ENCODE peak calls at places on chromosomes 6 and 20, in eight cellular contexts. A, B, C, Q, U, E, Y and V are unnamed samples.

GRCh38 chr20:63772781-63773520 is 33.4 kb downstream of the SLC2A4RG start:
- DNase-seq in A (no peak), B (no peak), C (no peak), Q (no peak), U (no peak), E (no peak), Y (no peak), V (no peak)

GRCh38 chr6:164010446-164011071 is 596.0 kb downstream of the QKI start:
- DNase-seq in A (no peak), B (no peak), C (no peak), Q (no peak), U (no peak), E (no peak), Y (no peak), V (no peak)

GRCh38 chr6:109083657-109084056 is 11.0 kb downstream of the SESN1 start:
- DNase-seq in A (no peak), B (peak; percentile 52), C (no peak), Q (no peak), U (no peak), E (no peak), Y (no peak), V (no peak)

GRCh38 chr6:141484726-141485125 is 648.0 kb upstream of the GJE1 start:
- DNase-seq in A (no peak), B (peak; percentile 87), C (no peak), Q (no peak), U (no peak), E (peak; percentile 19), Y (no peak), V (no peak)

GRCh38 chr20:63957004-63957689 is 931 bp upstream of the UCKL1 start:
- DNase-seq in A (peak; percentile 53), B (peak; percentile 73), C (no peak), Q (peak; percentile 37), U (peak; percentile 66), E (peak; percentile 74), Y (peak; percentile 78), V (peak; percentile 48)

GRCh38 chr6:145789443-145789842 is 25.2 kb downstream of the FBXO30 start:
- DNase-seq in A (no peak), B (no peak), C (no peak), Q (no peak), U (no peak), E (no peak), Y (no peak), V (no peak)

GRCh38 chr20:4545526-4545925 is 176.2 kb upstream of the PRND start:
- DNase-seq in A (no peak), B (no peak), C (no peak), Q (no peak), U (peak; percentile 63), E (no peak), Y (no peak), V (no peak)

GRCh38 chr6:90066715-90067114 is 172.4 kb downstream of the GJA10 start:
- DNase-seq in A (no peak), B (no peak), C (no peak), Q (no peak), U (no peak), E (no peak), Y (no peak), V (no peak)

GRCh38 chr6:109239918-109240321 is 142.3 kb downstream of the CD164 start:
- DNase-seq in A (no peak), B (no peak), C (no peak), Q (no peak), U (no peak), E (no peak), Y (no peak), V (no peak)

GRCh38 chr6:132893772-132894490 is 79.6 kb downstream of the RPS12 start:
- DNase-seq in A (no peak), B (no peak), C (no peak), Q (no peak), U (no peak), E (no peak), Y (no peak), V (no peak)

GRCh38 chr20:35907017-35907685 is 47.2 kb downstream of the SCAND1 start:
- DNase-seq in A (no peak), B (no peak), C (no peak), Q (no peak), U (no peak), E (no peak), Y (no peak), V (no peak)

GRCh38 chr20:37297066-37297736 is 7.7 kb downstream of the MANBAL start:
- DNase-seq in A (no peak), B (no peak), C (no peak), Q (peak; percentile 91), U (peak; percentile 82), E (no peak), Y (no peak), V (no peak)

GRCh38 chr20:61310954-61311353 is 58.9 kb downstream of the CDH4 start:
- DNase-seq in A (no peak), B (no peak), C (no peak), Q (no peak), U (no peak), E (no peak), Y (no peak), V (no peak)

DNA sequence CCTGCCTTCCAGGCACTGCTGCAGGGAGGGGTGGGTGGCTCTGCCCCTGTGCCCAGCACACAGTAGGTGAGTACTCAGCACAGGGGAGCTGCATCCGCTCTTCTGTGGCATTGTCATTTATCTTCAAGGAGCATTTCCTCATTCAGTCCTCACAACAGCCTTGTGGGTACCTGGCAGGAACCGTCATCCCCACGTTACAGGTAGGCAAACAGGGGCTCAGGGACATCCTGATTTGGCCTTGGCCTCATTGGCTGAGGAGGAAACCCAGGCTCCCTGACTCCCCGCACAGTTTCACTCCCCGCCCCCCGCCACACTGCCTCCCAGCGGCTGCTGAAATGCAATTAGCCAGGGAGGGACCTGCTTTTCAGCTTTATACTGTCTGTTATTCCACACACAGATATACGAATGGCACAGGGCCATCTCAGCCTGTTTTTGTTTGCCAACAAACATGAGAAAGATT is 24.3 kb upstream of the PNPLA1 start:
- DNase-seq in A (no peak), B (peak; percentile 63), C (no peak), Q (no peak), U (no peak), E (peak; percentile 27), Y (peak; percentile 62), V (no peak)
- TF ChIP-seq CTCF in A (no peak), B (peak; percentile 88), C (no peak), Q (no peak), U (no peak), E (no peak), Y (no peak), V (no peak)

DNA sequence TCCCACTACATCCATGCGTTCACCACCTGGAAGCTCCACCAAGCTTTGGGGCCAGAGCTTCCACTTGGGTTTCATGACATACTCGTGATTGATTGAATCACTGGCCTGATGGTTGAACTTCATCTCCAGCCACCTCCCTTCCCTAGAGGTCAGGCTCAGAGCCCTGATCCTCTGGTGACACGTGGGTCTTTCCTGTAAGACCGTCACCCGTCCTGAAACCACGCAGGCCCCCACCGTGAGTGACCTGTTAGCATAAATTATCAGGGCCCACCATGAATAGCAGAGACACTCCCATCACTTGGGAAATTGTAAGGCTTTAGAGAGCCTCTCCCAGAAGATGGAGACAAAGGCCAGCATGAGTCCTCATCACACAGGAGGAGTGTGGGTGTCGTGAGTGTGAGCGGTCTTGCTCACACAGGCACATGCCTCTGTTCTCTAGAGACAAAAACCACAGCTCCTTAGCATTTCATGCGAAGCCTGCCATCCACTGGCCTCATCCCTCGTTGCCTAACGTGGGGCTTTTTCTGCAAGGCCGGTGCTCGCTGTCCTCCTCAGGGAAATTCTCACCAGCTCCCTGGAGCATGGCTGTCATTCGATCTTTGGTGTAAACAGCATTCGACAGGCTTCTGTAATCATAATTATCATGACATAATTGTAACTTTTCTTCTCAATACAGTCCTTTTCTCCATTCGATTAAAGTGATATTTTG is 65.1 kb upstream of the DUSP22 start:
- DNase-seq in A (no peak), B (peak; percentile 43), C (no peak), Q (no peak), U (no peak), E (no peak), Y (no peak), V (no peak)
- TF ChIP-seq CTCF in A (no peak), B (peak; percentile 41), C (no peak), Q (no peak), U (peak; percentile 16), E (no peak), Y (no peak), V (no peak)

GRCh38 chr20:46087161-46087560 is 2.6 kb downstream of the NCOA5 start:
- DNase-seq in A (no peak), B (peak; percentile 36), C (no peak), Q (peak; percentile 38), U (peak; percentile 13), E (no peak), Y (no peak), V (no peak)

GRCh38 chr20:46088409-46089075 is 1.2 kb downstream of the NCOA5 start:
- DNase-seq in A (no peak), B (peak; percentile 61), C (no peak), Q (peak; percentile 42), U (peak; percentile 12), E (no peak), Y (no peak), V (no peak)

GRCh38 chr20:46090095-46090388 is 280 bp upstream of the NCOA5 start:
- DNase-seq in A (no peak), B (no peak), C (no peak), Q (no peak), U (no peak), E (no peak), Y (no peak), V (no peak)

GRCh38 chr20:46089076-46089337 is 755 bp downstream of the NCOA5 start:
- DNase-seq in A (no peak), B (no peak), C (no peak), Q (peak; percentile 7), U (no peak), E (no peak), Y (no peak), V (no peak)

GRCh38 chr20:46089338-46090094 is at the start of gene NCOA5:
- DNase-seq in A (peak; percentile 95), B (peak; percentile 97), C (peak; percentile 90), Q (peak; percentile 95), U (peak; percentile 97), E (peak; percentile 94), Y (peak; percentile 96), V (peak; percentile 91)
- TF ChIP-seq CTCF in A (peak; percentile 43), B (peak; percentile 38), C (peak; percentile 6), Q (peak; percentile 69), U (no peak), E (no peak), Y (no peak), V (no peak)

DNA sequence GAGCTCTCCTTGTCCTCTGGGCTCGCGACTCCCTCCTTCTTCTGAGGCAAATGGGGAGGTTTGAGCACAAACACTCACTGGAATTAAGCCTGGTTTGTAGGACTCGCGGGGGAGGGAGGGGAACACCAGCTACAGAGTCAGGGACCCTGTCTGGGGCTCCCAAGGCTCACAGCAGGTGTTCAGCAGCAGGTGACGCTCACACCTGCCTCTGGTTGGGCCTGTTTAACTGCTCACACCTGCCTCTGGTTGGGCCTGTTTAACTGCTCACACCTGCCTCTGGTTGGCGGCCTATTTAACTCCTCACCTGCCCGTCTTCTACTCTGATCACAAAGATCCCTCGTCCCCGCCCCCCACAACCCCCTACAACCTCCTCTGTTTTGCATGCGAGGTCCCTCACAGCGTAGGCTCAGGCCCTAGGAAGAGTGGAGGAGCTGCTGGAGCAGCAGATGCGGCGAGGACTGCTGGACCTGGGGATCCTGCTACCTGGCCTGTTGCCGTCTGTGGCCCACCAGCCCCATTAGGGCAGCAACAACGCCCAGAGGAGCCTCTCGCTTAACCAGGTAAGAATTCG is 181.9 kb downstream of the ERMARD start:
- DNase-seq in A (no peak), B (no peak), C (no peak), Q (no peak), U (no peak), E (no peak), Y (no peak), V (no peak)
- TF ChIP-seq CTCF in A (no peak), B (no peak), C (no peak), Q (no peak), U (no peak), E (no peak), Y (no peak), V (no peak)

GRCh38 chr6:43495409-43495941 is 14.7 kb downstream of the LRRC73 start:
- DNase-seq in A (no peak), B (no peak), C (no peak), Q (peak; percentile 39), U (no peak), E (peak; percentile 44), Y (no peak), V (no peak)
- TF ChIP-seq CTCF in A (peak; percentile 18), B (no peak), C (no peak), Q (peak; percentile 68), U (peak; percentile 30), E (no peak), Y (no peak), V (no peak)